ENCODE peak calls at places on chromosome 4, in five cellular contexts. B is natural killer cell treated with Interleukin-12 subunit alpha and Interleukin-12 subunit beta and Interleukin-15 and Interleukin-18, amount 100 ng/mL, for 72 hours; Y is endothelial cell of umbilical vein; M is naive B cell; Z is hypothalamus. N is an unnamed sample.

GRCh38 chr4:52588097-52588496 is 71.0 kb downstream of the USP46 start:
- DNase-seq in B (no peak), Y (peak), M (no peak), Z (peak), N (no peak)

GRCh38 chr4:52714597-52715254 is 36.5 kb downstream of the ERVMER34-1 start:
- DNase-seq in B (no peak), Y (peak), M (no peak), Z (no peak), N (no peak)

GRCh38 chr4:55612341-55612740 is 20.3 kb upstream of the PDCL2 start:
- DNase-seq in B (no peak), Y (no peak), M (no peak), Z (no peak), N (peak)

GRCh38 chr4:148954011-148954749 is 512.0 kb upstream of the NR3C2 start:
- DNase-seq in B (no peak), Y (no peak), M (no peak), Z (no peak), N (no peak)

GRCh38 chr4:85514783-85515182 is 39.8 kb downstream of the ARHGAP24 start:
- DNase-seq in B (no peak), Y (no peak), M (no peak), Z (no peak), N (no peak)

GRCh38 chr4:98749206-98749605 is 90.8 kb upstream of the TSPAN5 start:
- DNase-seq in B (no peak), Y (no peak), M (no peak), Z (no peak), N (no peak)

GRCh38 chr4:137523329-137523728 is 9.0 kb downstream of the PCDH18 start:
- DNase-seq in B (no peak), Y (no peak), M (no peak), Z (no peak), N (no peak)

GRCh38 chr4:141788169-141788915 is 152.0 kb downstream of the IL15 start:
- DNase-seq in B (no peak), Y (no peak), M (no peak), Z (no peak), N (no peak)

GRCh38 chr4:17526695-17527477 is 11.9 kb downstream of the CLRN2 start:
- DNase-seq in B (no peak), Y (no peak), M (no peak), Z (no peak), N (no peak)

GRCh38 chr4:170400346-170400745 is 310.6 kb upstream of the AADAT start:
- DNase-seq in B (no peak), Y (no peak), M (no peak), Z (no peak), N (no peak)

GRCh38 chr4:82939414-82939813 is 38.9 kb downstream of the THAP9 start:
- DNase-seq in B (no peak), Y (no peak), M (no peak), Z (no peak), N (no peak)

GRCh38 chr4:174111350-174111888 is 172.0 kb downstream of the FBXO8 start:
- DNase-seq in B (no peak), Y (no peak), M (no peak), Z (no peak), N (no peak)

GRCh38 chr4:186624951-186625350 is 69.6 kb upstream of the MTNR1A start:
- DNase-seq in B (no peak), Y (no peak), M (no peak), Z (no peak), N (no peak)

GRCh38 chr4:112145326-112145819 is at the start of gene FAM241A:
- DNase-seq in B (peak), Y (peak), M (peak), Z (peak), N (peak)

GRCh38 chr4:164959896-164960295 is 17.6 kb downstream of the TRIM61 start:
- DNase-seq in B (no peak), Y (no peak), M (no peak), Z (no peak), N (peak)

GRCh38 chr4:80713409-80713808 is 317.1 kb upstream of the BMP3 start:
- DNase-seq in B (no peak), Y (no peak), M (no peak), Z (no peak), N (no peak)

GRCh38 chr4:125546272-125546671 is 231.5 kb downstream of the FAT4 start:
- DNase-seq in B (no peak), Y (no peak), M (no peak), Z (no peak), N (no peak)

GRCh38 chr4:25925486-25926201 is 11.6 kb downstream of the SMIM20 start:
- DNase-seq in B (no peak), Y (peak), M (peak), Z (peak), N (peak)

GRCh38 chr4:71417150-71417549 is 78.3 kb downstream of the SLC4A4 start:
- DNase-seq in B (no peak), Y (no peak), M (no peak), Z (no peak), N (no peak)

GRCh38 chr4:20813698-20814097 is 113.4 kb downstream of the PACRGL start:
- DNase-seq in B (no peak), Y (no peak), M (no peak), Z (no peak), N (no peak)